ENCODE peak calls at places on chromosomes 12 and 14, in four cellular contexts. B, K, Q and R are unnamed samples.

GRCh38 chr12:32407795-32408194 is 8.4 kb downstream of the FGD4 start:
- DNase-seq in K (no peak), Q (no peak), B (no peak), R (no peak)

GRCh38 chr12:130916251-130916911 is 37.3 kb upstream of the ADGRD1 start:
- DNase-seq in Q (no peak), K (peak), B (peak), R (peak)

GRCh38 chr12:94753071-94753779 is 102.9 kb upstream of the TMCC3 start:
- DNase-seq in K (no peak), Q (no peak), B (no peak), R (no peak)

GRCh38 chr12:107844312-107844921 is 69.9 kb downstream of the ASCL4 start:
- DNase-seq in B (no peak), K (no peak), Q (no peak), R (no peak)

GRCh38 chr12:109033239-109034196 is 12.7 kb upstream of the SVOP start:
- DNase-seq in K (no peak), Q (no peak), B (no peak), R (no peak)

GRCh38 chr12:48285751-48286650 is 64.7 kb downstream of the ZNF641 start:
- DNase-seq in Q (no peak), B (no peak), K (no peak), R (no peak)

GRCh38 chr14:104383088-104383805 is 196.3 kb upstream of the C14orf180 start:
- DNase-seq in K (no peak), B (no peak), Q (no peak), R (no peak)

GRCh38 chr14:30550335-30550734 is 8.6 kb upstream of the G2E3 start:
- DNase-seq in B (no peak), Q (no peak), K (no peak), R (no peak)

GRCh38 chr14:91138511-91139359 is 24.9 kb downstream of the DGLUCY start:
- DNase-seq in Q (no peak), K (peak), B (peak), R (no peak)

GRCh38 chr12:57739914-57740538 is 1.5 kb upstream of the AGAP2 start:
- DNase-seq in Q (no peak), B (no peak), K (no peak), R (no peak)

GRCh38 chr14:82075566-82075965 is 541.9 kb upstream of the SEL1L start:
- DNase-seq in K (no peak), B (peak), Q (no peak), R (no peak)

GRCh38 chr12:121399391-121400331 is at the start of gene RNF34:
- DNase-seq in Q (peak), B (peak), K (peak), R (peak)

GRCh38 chr14:76772300-76773187 is 11.3 kb downstream of the VASH1 start:
- DNase-seq in Q (no peak), B (no peak), K (no peak), R (no peak)